ENCODE peak calls at places on chromosomes 13 and 19, in nine cellular contexts. P is adrenal gland, Y is endodermal cell, H is PC-3, F is lower leg skin, W is esophagus squamous epithelium, L is pancreas, M is IMR-90, J is dorsolateral prefrontal cortex. E is an unnamed sample.

GRCh38 chr19:50908311-50908710 is 2.9 kb downstream of the KLK4 start:
- DNase-seq in M (no peak), F (no peak), L (no peak), Y (no peak), J (no peak), P (no peak), W (no peak), H (no peak), E (no peak)

GRCh38 chr13:44870456-44870929 is 118.8 kb downstream of the NUFIP1 start:
- DNase-seq in J (no peak), P (no peak), M (no peak), F (no peak), W (no peak), Y (no peak), H (peak), L (peak), E (no peak)

GRCh38 chr13:106357198-106357597 is 178.3 kb downstream of the EFNB2 start:
- DNase-seq in J (no peak), L (no peak), M (peak), H (no peak), P (no peak), F (no peak), W (no peak), Y (no peak), E (peak)

GRCh38 chr19:31328238-31328637 is 21.0 kb downstream of the TSHZ3 start:
- DNase-seq in P (no peak), W (no peak), H (no peak), F (no peak), L (no peak), Y (no peak), J (no peak), M (no peak), E (no peak)

GRCh38 chr19:40578442-40578908 is 1.8 kb downstream of the SHKBP1 start:
- DNase-seq in F (no peak), J (peak), Y (peak), H (peak), P (no peak), L (no peak), W (no peak), M (peak), E (peak)

GRCh38 chr13:91632071-91632470 is 233.7 kb downstream of the GPC5 start:
- DNase-seq in L (no peak), M (peak), Y (no peak), P (no peak), F (no peak), W (no peak), J (no peak), H (peak), E (peak)

GRCh38 chr13:99434258-99434788 is 66.9 kb upstream of the TM9SF2 start:
- DNase-seq in Y (peak), M (no peak), W (no peak), F (no peak), P (peak), L (no peak), J (no peak), H (no peak), E (no peak)

GRCh38 chr13:92589955-92590354 is 636.7 kb upstream of the GPC6 start:
- DNase-seq in W (no peak), L (no peak), H (no peak), P (no peak), Y (peak), M (no peak), F (no peak), J (no peak), E (no peak)

GRCh38 chr13:57409121-57409520 is 222.4 kb upstream of the PCDH17 start:
- DNase-seq in P (no peak), J (no peak), M (no peak), F (no peak), L (no peak), W (no peak), H (no peak), Y (peak), E (no peak)

GRCh38 chr19:55418185-55418584 is 10.6 kb upstream of the UBE2S start:
- DNase-seq in W (no peak), F (peak), H (peak), Y (peak), L (no peak), J (peak), P (peak), M (peak), E (peak)

GRCh38 chr13:109782066-109782822 is 4.1 kb downstream of the IRS2 start:
- DNase-seq in J (no peak), W (no peak), L (peak), M (no peak), P (no peak), Y (no peak), H (no peak), F (no peak), E (no peak)

GRCh38 chr19:5466814-5467291 is 11.6 kb downstream of the ZNRF4 start:
- DNase-seq in H (no peak), J (no peak), Y (no peak), M (no peak), W (no peak), F (no peak), L (no peak), P (no peak), E (no peak)

GRCh38 chr13:75357576-75358295 is 124.2 kb downstream of the TBC1D4 start:
- DNase-seq in J (peak), M (peak), P (peak), L (no peak), F (no peak), H (peak), Y (peak), W (no peak), E (peak)

GRCh38 chr13:66875264-66875663 is 354.9 kb downstream of the PCDH9 start:
- DNase-seq in P (no peak), L (no peak), Y (no peak), F (no peak), M (no peak), H (no peak), J (no peak), W (no peak), E (no peak)

GRCh38 chr13:52650731-52651130 is 1.9 kb upstream of the SUGT1 start:
- DNase-seq in L (no peak), J (no peak), P (no peak), F (no peak), W (no peak), H (no peak), Y (no peak), M (no peak), E (no peak)

GRCh38 chr13:31765441-31765840 is 26.1 kb downstream of the RXFP2 start:
- DNase-seq in P (no peak), F (no peak), L (no peak), Y (no peak), J (no peak), W (no peak), H (no peak), M (peak), E (peak)

GRCh38 chr19:46225558-46226004 is 4.0 kb upstream of the IGFL1 start:
- DNase-seq in H (peak), M (peak), L (no peak), F (no peak), P (peak), J (no peak), Y (peak), W (no peak), E (peak)

GRCh38 chr19:40294560-40294959 is 9.4 kb upstream of the AKT2 start:
- DNase-seq in L (peak), W (no peak), F (no peak), P (no peak), J (no peak), M (no peak), Y (no peak), H (no peak), E (no peak)

GRCh38 chr19:52230685-52231084 is 38.7 kb upstream of the ZNF766 start:
- DNase-seq in P (no peak), L (no peak), F (no peak), H (no peak), Y (no peak), W (no peak), M (no peak), J (no peak), E (no peak)

GRCh38 chr13:32116210-32116609 is 84.6 kb downstream of the FRY start:
- DNase-seq in J (no peak), Y (no peak), P (no peak), W (no peak), H (no peak), L (no peak), M (no peak), F (no peak), E (peak)

GRCh38 chr13:27654059-27654458 is 32.4 kb downstream of the POLR1D start:
- DNase-seq in L (no peak), H (no peak), M (no peak), W (no peak), J (no peak), F (no peak), Y (no peak), P (no peak), E (no peak)

GRCh38 chr19:4543444-4543843 is 3.6 kb upstream of the LRG1 start:
- DNase-seq in H (no peak), L (peak), Y (no peak), M (no peak), W (no peak), J (no peak), F (no peak), P (no peak), E (no peak)

GRCh38 chr19:44530777-44531176 is 1.3 kb upstream of the CEACAM20 start:
- DNase-seq in L (no peak), P (no peak), Y (no peak), F (no peak), W (no peak), J (no peak), M (no peak), H (no peak), E (peak)

GRCh38 chr13:77513719-77514335 is 21.7 kb upstream of the SCEL start:
- DNase-seq in H (no peak), J (no peak), F (no peak), L (no peak), Y (no peak), M (no peak), W (no peak), P (no peak), E (no peak)

GRCh38 chr13:74047925-74048324 is 86.3 kb downstream of the KLF12 start:
- DNase-seq in H (peak), Y (no peak), F (no peak), J (no peak), P (no peak), M (no peak), L (no peak), W (no peak), E (peak)

GRCh38 chr19:5863030-5863665 is 7.2 kb downstream of the FUT5 start:
- DNase-seq in W (no peak), L (no peak), F (no peak), Y (no peak), M (no peak), H (no peak), J (no peak), P (no peak), E (no peak)

GRCh38 chr13:94329754-94330551 is 149.5 kb downstream of the DCT start:
- DNase-seq in W (no peak), F (peak), P (no peak), Y (no peak), H (peak), M (peak), J (no peak), L (no peak), E (peak)

GRCh38 chr13:89628567-89628966 is 1718.9 kb upstream of the MIR17HG start:
- DNase-seq in M (no peak), L (no peak), J (no peak), P (no peak), F (no peak), Y (no peak), H (no peak), W (no peak), E (no peak)

GRCh38 chr13:50320297-50320862 is 305.1 kb downstream of the KCNRG start:
- DNase-seq in H (peak), F (no peak), Y (no peak), J (no peak), M (peak), L (no peak), P (no peak), W (no peak), E (peak)

GRCh38 chr19:18278521-18279265 is 2.7 kb downstream of the JUND start:
- DNase-seq in L (no peak), F (no peak), W (no peak), P (no peak), M (no peak), J (no peak), Y (peak), H (no peak), E (peak)

GRCh38 chr13:94550030-94550738 is 45.8 kb downstream of the TGDS start:
- DNase-seq in F (no peak), H (peak), J (no peak), W (no peak), M (peak), Y (no peak), L (no peak), P (peak), E (peak)

GRCh38 chr19:51651216-51651846 is 4.7 kb upstream of the SIGLEC14 start:
- DNase-seq in M (no peak), Y (no peak), H (no peak), P (peak), L (no peak), J (no peak), F (no peak), W (no peak), E (no peak)

GRCh38 chr19:44943801-44944249 is 1.8 kb downstream of the APOC4 start:
- DNase-seq in L (no peak), J (no peak), F (peak), P (peak), H (no peak), W (no peak), M (no peak), Y (no peak), E (no peak)

GRCh38 chr19:55620410-55620809 is 4.0 kb downstream of the ZNF784 start:
- DNase-seq in F (no peak), W (no peak), Y (no peak), M (peak), P (peak), J (no peak), H (no peak), L (no peak), E (no peak)

GRCh38 chr13:20497376-20497775 is 28.3 kb downstream of the CRYL1 start:
- DNase-seq in Y (no peak), J (no peak), P (peak), L (no peak), F (no peak), M (no peak), H (no peak), W (no peak), E (no peak)

GRCh38 chr19:18762125-18763023 is 28.7 kb downstream of the COMP start:
- DNase-seq in J (peak), Y (no peak), F (peak), H (peak), M (no peak), W (no peak), L (peak), P (peak), E (peak)

DNA sequence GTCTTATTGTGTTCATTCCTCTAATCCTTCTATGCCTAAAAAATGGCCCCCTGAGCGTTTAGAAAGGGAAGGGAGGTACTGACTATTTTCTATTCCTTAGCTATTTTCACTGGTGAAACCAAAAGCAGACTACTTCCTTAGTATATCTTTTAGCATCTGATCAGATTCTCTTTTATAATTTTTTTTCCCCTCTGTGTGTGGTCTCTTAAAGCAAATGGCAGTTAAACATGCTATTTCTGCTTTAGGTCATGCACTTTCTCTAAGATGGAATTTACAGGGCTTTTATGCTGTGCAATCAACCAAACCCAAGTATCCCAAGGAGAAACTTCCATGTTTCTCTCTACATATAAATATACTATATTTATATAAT is 10.0 kb upstream of the ITM2B start:
- DNase-seq in M (no peak), J (no peak), P (no peak), Y (no peak), W (no peak), F (no peak), H (no peak), L (no peak), E (no peak)
- H3K4me3 ChIP-seq in M (no peak), J (peak), P (no peak), Y (no peak), W (peak), F (no peak), H (peak), L (no peak), E (no peak)

GRCh38 chr13:79631260-79631659 is 150.3 kb downstream of the NDFIP2 start:
- DNase-seq in J (no peak), P (peak), Y (no peak), W (no peak), M (peak), F (peak), L (no peak), H (peak), E (peak)
- TF ChIP-seq CTCF in J (no peak), P (no peak), Y (peak), W (no peak), M (peak), F (no peak), L (no peak), H (peak), E (peak)

DNA sequence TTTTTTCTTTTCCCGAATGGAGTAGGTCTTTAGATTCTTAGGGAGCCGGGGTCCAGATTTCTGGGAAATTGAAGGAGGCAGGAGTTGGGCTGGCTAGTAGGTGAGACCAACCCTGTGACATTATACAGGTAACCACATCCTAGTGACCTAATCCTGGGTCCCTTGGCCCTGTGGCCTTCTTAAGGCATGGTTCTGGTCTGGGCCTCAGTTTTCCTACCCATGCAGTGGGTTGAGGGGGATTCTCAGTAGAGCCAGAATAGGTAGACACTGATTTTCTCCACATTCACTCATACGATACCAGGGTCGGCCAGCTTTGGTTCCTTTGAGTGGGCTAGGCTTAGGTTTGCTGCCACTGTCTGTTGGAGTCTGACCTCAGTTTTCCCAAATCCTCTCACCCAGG is 7.2 kb downstream of the PPFIA3 start:
- DNase-seq in J (no peak), P (no peak), F (no peak), W (no peak), H (no peak), L (no peak), M (no peak), Y (no peak), E (no peak)
- H3K4me3 ChIP-seq in J (no peak), P (no peak), F (no peak), W (no peak), H (no peak), L (no peak), M (no peak), Y (no peak), E (no peak)

GRCh38 chr13:102402292-102402691 is 444 bp upstream of the FGF14 start:
- DNase-seq in P (peak), L (no peak), M (peak), J (peak), W (no peak), H (no peak), F (no peak), Y (peak), E (peak)
- TF ChIP-seq CTCF in P (no peak), L (no peak), M (no peak), J (peak), W (no peak), H (no peak), F (no peak), Y (peak), E (no peak)

GRCh38 chr13:48319458-48320395 is 16.2 kb downstream of the RB1 start:
- DNase-seq in H (no peak), J (no peak), P (no peak), M (no peak), F (no peak), W (no peak), L (peak), Y (no peak), E (no peak)

GRCh38 chr13:48318714-48319457 is 15.3 kb downstream of the RB1 start:
- DNase-seq in J (no peak), F (no peak), W (no peak), M (no peak), P (no peak), Y (no peak), H (no peak), L (peak), E (no peak)

GRCh38 chr13:48317511-48317981 is 14.0 kb downstream of the RB1 start:
- DNase-seq in W (no peak), P (no peak), M (no peak), J (no peak), Y (no peak), H (no peak), F (no peak), L (peak), E (no peak)

GRCh38 chr13:48316826-48317510 is 13.4 kb downstream of the RB1 start:
- DNase-seq in P (no peak), W (no peak), J (no peak), F (no peak), M (no peak), Y (no peak), H (no peak), L (peak), E (no peak)

DNA sequence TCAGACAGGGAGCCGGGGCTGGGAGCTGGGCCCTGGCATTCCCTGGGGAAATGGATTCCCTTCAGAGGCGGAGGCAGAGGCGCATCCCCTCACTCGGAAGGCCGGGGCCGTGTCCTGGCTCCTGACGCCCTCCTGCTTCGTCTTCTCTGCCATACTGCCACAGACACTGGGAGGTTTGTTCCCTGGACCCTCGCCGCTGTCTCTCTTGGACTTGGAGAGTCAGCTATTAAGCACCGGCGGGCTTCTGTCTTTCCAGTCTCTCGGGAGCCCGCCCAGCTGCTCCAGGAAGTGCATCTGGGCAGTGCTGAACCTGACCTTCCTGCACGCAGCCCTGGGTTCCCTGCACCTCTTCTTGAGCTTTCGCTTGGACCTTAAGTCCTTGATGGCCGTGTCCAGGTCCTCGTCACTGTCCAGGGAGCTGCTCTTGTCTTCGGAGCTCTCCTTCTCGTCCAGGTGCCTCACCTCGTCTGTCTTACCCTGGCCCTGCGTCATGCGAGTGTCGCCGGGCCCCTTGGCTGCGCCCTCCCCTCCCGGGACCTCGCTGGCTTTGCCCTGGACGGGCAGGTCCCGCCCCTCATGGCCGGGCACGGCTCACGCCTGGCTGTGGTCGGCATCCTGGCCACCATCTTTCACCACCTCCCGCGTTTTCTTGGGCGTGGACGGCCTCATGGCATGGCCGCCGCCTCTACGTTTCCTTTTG is 14.6 kb downstream of the RB1 start:
- DNase-seq in F (no peak), H (no peak), M (no peak), P (no peak), Y (no peak), W (no peak), J (no peak), L (peak), E (no peak)
- H3K4me3 ChIP-seq in F (no peak), H (no peak), M (no peak), P (no peak), Y (no peak), W (no peak), J (no peak), L (peak), E (no peak)

DNA sequence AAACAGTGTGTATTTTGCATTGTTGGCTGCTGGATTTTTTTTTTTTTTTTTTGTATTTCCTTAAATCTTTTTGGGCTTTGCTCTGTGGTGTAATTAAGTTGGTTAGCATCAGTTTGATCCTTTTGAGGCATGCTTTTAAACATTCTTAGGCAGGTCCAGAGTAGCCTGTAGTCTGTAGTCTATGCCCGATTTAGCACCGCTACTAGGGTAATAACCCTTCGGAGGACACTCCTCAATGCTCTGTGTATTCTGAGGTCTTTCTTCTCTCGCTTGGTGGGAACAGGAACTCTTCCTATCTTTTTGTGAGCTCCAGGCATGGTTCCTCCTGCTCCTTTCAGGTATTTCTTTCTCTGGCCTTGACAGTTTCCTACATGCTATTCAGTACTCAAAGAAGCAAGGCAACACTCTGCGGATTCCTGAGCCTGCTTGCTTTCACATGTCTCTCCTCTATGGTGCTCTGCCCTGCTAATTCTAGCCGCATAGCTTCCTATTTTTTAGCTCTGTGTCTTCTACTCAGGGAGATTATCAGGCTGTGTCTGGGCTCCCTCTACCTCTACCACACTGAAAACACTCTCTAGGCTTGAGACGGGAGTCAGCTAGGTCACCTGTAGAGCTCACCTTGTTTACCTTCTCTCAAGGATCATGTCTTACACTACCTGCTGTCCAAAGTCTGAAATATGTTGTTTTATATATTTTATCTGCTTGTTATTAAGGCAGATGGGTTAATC is 195.1 kb downstream of the NDFIP2 start:
- DNase-seq in J (no peak), Y (no peak), P (no peak), F (no peak), L (no peak), M (no peak), H (no peak), W (no peak), E (no peak)
- TF ChIP-seq CTCF in J (no peak), Y (peak), P (no peak), F (no peak), L (no peak), M (no peak), H (no peak), W (no peak), E (no peak)

GRCh38 chr19:2333027-2333806 is 4.7 kb downstream of the SPPL2B start:
- DNase-seq in J (no peak), Y (no peak), M (no peak), H (no peak), W (no peak), F (no peak), P (no peak), L (peak), E (no peak)
- H3K4me3 ChIP-seq in J (no peak), Y (no peak), M (no peak), H (no peak), W (no peak), F (no peak), P (no peak), L (no peak), E (no peak)

E was measured in fibroblast of the aortic adventitia.